ENCODE peak calls at places on chromosomes 3 and 15, in seven cellular contexts. M is GM19239, W is NT2/D1, X is stomach, T is AG09319, J is WTC11, K is body of pancreas. N is an unnamed sample.

GRCh38 chr3:71395927-71396695 is 187.4 kb downstream of the FOXP1 start:
- DNase-seq in M (no peak), W (no peak), X (no peak), T (no peak), J (no peak), K (no peak), N (no peak)

GRCh38 chr3:167032267-167032876 is 347.7 kb downstream of the ZBBX start:
- DNase-seq in M (no peak), W (peak; percentile 47), X (no peak), T (no peak), J (no peak), K (no peak), N (no peak)

GRCh38 chr3:71973337-71974030 is 188.5 kb upstream of the PROK2 start:
- DNase-seq in M (no peak), W (no peak), X (no peak), T (no peak), J (no peak), K (no peak), N (no peak)

GRCh38 chr3:118628704-118629341 is 405.8 kb downstream of the IGSF11 start:
- DNase-seq in M (peak; percentile 34), W (peak; percentile 89), X (peak; percentile 58), T (peak; percentile 4), J (peak; percentile 82), K (peak; percentile 55), N (no peak)

GRCh38 chr3:151925876-151926275 is 52.4 kb downstream of the SUCNR1 start:
- DNase-seq in M (no peak), W (no peak), X (no peak), T (no peak), J (no peak), K (no peak), N (no peak)

GRCh38 chr3:105473521-105474223 is 107.0 kb downstream of the ALCAM start:
- DNase-seq in M (no peak), W (no peak), X (no peak), T (peak; percentile 24), J (no peak), K (no peak), N (no peak)

GRCh38 chr3:124229407-124229806 is 237.5 kb upstream of the ROPN1 start:
- DNase-seq in M (no peak), W (no peak), X (no peak), T (no peak), J (no peak), K (no peak), N (no peak)

GRCh38 chr3:142808103-142808917 is 80.6 kb downstream of the PCOLCE2 start:
- DNase-seq in M (no peak), W (no peak), X (no peak), T (peak; percentile 16), J (no peak), K (no peak), N (no peak)

GRCh38 chr15:91290553-91290952 is 190.5 kb downstream of the SV2B start:
- DNase-seq in M (no peak), W (no peak), X (no peak), T (no peak), J (no peak), K (no peak), N (no peak)

GRCh38 chr15:80490431-80490990 is 86.3 kb downstream of the ARNT2 start:
- DNase-seq in M (no peak), W (no peak), X (no peak), T (no peak), J (no peak), K (no peak), N (no peak)

GRCh38 chr3:58074997-58075396 is 66.8 kb downstream of the FLNB start:
- DNase-seq in M (no peak), W (no peak), X (no peak), T (no peak), J (no peak), K (no peak), N (no peak)

GRCh38 chr15:86154705-86155104 is 75.0 kb downstream of the AGBL1 start:
- DNase-seq in M (no peak), W (no peak), X (no peak), T (no peak), J (no peak), K (no peak), N (no peak)

GRCh38 chr3:67389176-67389575 is 265.2 kb downstream of the SUCLG2 start:
- DNase-seq in M (peak; percentile 28), W (no peak), X (no peak), T (no peak), J (no peak), K (no peak), N (no peak)

GRCh38 chr3:169668957-169669681 is 5.6 kb upstream of the MECOM start:
- DNase-seq in M (no peak), W (no peak), X (peak; percentile 91), T (no peak), J (peak; percentile 86), K (peak; percentile 93), N (no peak)

GRCh38 chr3:149224736-149225594 is 3.3 kb upstream of the CP start:
- DNase-seq in M (peak; percentile 31), W (no peak), X (no peak), T (peak; percentile 27), J (no peak), K (no peak), N (no peak)

GRCh38 chr3:134348524-134348923 is 25.7 kb downstream of the AMOTL2 start:
- DNase-seq in M (no peak), W (no peak), X (peak; percentile 65), T (no peak), J (peak; percentile 5), K (peak; percentile 48), N (no peak)

GRCh38 chr3:11556851-11557644 is 86.7 kb downstream of the VGLL4 start:
- DNase-seq in M (no peak), W (no peak), X (no peak), T (no peak), J (no peak), K (no peak), N (no peak)

GRCh38 chr3:141094851-141095545 is 43.9 kb downstream of the SPSB4 start:
- DNase-seq in M (no peak), W (no peak), X (no peak), T (no peak), J (no peak), K (peak; percentile 73), N (no peak)

GRCh38 chr15:52406601-52407000 is 111.0 kb upstream of the MYO5C start:
- DNase-seq in M (no peak), W (no peak), X (no peak), T (peak; percentile 11), J (no peak), K (no peak), N (no peak)

N was measured in stimulated activated CD8-positive, alpha-beta memory T cell treated with anti-CD3 and anti-CD28 coated beads, Interleukin-7, amount 100 ng/mL, for 1 hour.